ENCODE peak calls at places on chromosome 5, in nine cellular contexts. Q is caudate nucleus, K is HT-29, Z is WTC11, I is ovary, B is GM23248, A is AG04449, L is GM20000, P is endothelial cell. G is an unnamed sample.
A peak's percentile ranks its signal among the peaks of the same experiment; 100 is the strongest.

GRCh38 chr5:90983148-90983547 is 400.0 kb downstream of the ARRDC3 start:
- DNase-seq in L (no peak), A (no peak), P (no peak), I (no peak), Z (no peak), Q (no peak), B (peak; percentile 49), K (peak; percentile 37), G (peak; percentile 24)

GRCh38 chr5:16551628-16552027 is 65.2 kb downstream of the RETREG1 start:
- DNase-seq in K (no peak), Q (no peak), P (no peak), B (no peak), L (no peak), I (no peak), A (no peak), Z (no peak), G (no peak)

GRCh38 chr5:142433526-142434321 is 108.9 kb upstream of the SPRY4 start:
- DNase-seq in P (no peak), Q (no peak), Z (no peak), L (no peak), K (peak; percentile 26), A (no peak), I (no peak), B (peak; percentile 57), G (no peak)

GRCh38 chr5:153504726-153505125 is 14.3 kb downstream of the GRIA1 start:
- DNase-seq in I (no peak), K (no peak), A (no peak), B (no peak), Z (no peak), L (no peak), P (no peak), Q (no peak), G (no peak)

GRCh38 chr5:98769006-98769255 is 4.5 kb upstream of the RGMB start:
- DNase-seq in B (no peak), K (peak; percentile 28), L (peak; percentile 75), A (no peak), I (peak; percentile 32), Z (peak; percentile 75), P (peak; percentile 69), Q (peak; percentile 67), G (peak; percentile 83)

GRCh38 chr5:4584982-4585381 is 555.1 kb upstream of the ADAMTS16 start:
- DNase-seq in P (no peak), L (no peak), Q (peak; percentile 3), I (no peak), B (peak; percentile 46), K (no peak), Z (no peak), A (peak; percentile 4), G (no peak)

GRCh38 chr5:157258450-157258849 is 7.5 kb upstream of the CYFIP2 start:
- DNase-seq in Z (no peak), L (no peak), Q (no peak), A (no peak), K (no peak), P (no peak), B (no peak), I (no peak), G (no peak)

GRCh38 chr5:5159282-5160108 is 19.4 kb downstream of the ADAMTS16 start:
- DNase-seq in L (no peak), Z (no peak), Q (no peak), K (no peak), B (no peak), P (no peak), A (no peak), I (no peak), G (no peak)

GRCh38 chr5:180399931-180400330 is 46.8 kb upstream of the GFPT2 start:
- DNase-seq in Q (no peak), K (no peak), L (no peak), A (no peak), Z (no peak), I (no peak), P (no peak), B (no peak), G (no peak)

GRCh38 chr5:71790433-71790832 is 71.4 kb downstream of the CARTPT start:
- DNase-seq in Q (no peak), Z (no peak), A (no peak), I (no peak), B (no peak), K (no peak), L (no peak), P (no peak), G (no peak)

GRCh38 chr5:51860532-51861018 is 477.3 kb downstream of the ISL1 start:
- DNase-seq in B (no peak), I (no peak), Q (no peak), L (no peak), K (peak; percentile 91), P (no peak), A (no peak), Z (no peak), G (no peak)

GRCh38 chr5:78823196-78823595 is 161.9 kb downstream of the ARSB start:
- DNase-seq in K (no peak), A (no peak), Z (no peak), B (no peak), Q (no peak), L (peak; percentile 31), P (no peak), I (no peak), G (no peak)

GRCh38 chr5:138542120-138542955 is 698 bp downstream of the ETF1 start:
- DNase-seq in A (no peak), L (no peak), Z (no peak), B (peak; percentile 44), Q (peak; percentile 62), I (no peak), K (peak; percentile 47), P (no peak), G (peak; percentile 81)

GRCh38 chr5:31937703-31938102 is 236.4 kb downstream of the GOLPH3 start:
- DNase-seq in A (no peak), Z (no peak), P (no peak), L (no peak), Q (no peak), K (no peak), B (no peak), I (no peak), G (no peak)

GRCh38 chr5:1891391-1891790 is 8.7 kb upstream of the IRX4 start:
- DNase-seq in Q (no peak), L (no peak), K (no peak), P (no peak), I (no peak), Z (no peak), B (no peak), A (no peak), G (peak; percentile 12)

GRCh38 chr5:91345466-91345865 is 37.7 kb downstream of the ARRDC3 start:
- DNase-seq in P (no peak), A (no peak), L (no peak), B (no peak), I (no peak), Z (no peak), Q (no peak), K (no peak), G (no peak)

GRCh38 chr5:108184940-108185339 is 197.0 kb downstream of the FBXL17 start:
- DNase-seq in L (no peak), Z (no peak), Q (no peak), P (no peak), B (no peak), K (no peak), I (no peak), A (no peak), G (no peak)

GRCh38 chr5:176415240-176416122 is 858 bp downstream of the CLTB start:
- DNase-seq in Q (no peak), A (no peak), B (peak; percentile 89), Z (peak; percentile 35), L (peak; percentile 53), I (no peak), K (peak; percentile 56), P (peak; percentile 14), G (peak; percentile 71)

GRCh38 chr5:171845857-171846785 is 60.5 kb downstream of the SMIM23 start:
- DNase-seq in A (no peak), I (no peak), K (peak; percentile 73), B (peak; percentile 69), L (no peak), Z (no peak), P (no peak), Q (no peak), G (peak; percentile 46)

GRCh38 chr5:181133610-181134231 is 2.8 kb upstream of the OR2V1 start:
- DNase-seq in K (peak; percentile 54), Q (no peak), Z (no peak), P (no peak), L (no peak), I (no peak), B (peak; percentile 83), A (no peak), G (peak; percentile 89)